ENCODE peak calls at places on chromosome 15, in five cellular contexts. L, P, B, S and I are unnamed samples.

GRCh38 chr15:31824009-31824408 is 206.3 kb upstream of the CHRNA7 start:
- DNase-seq in L (no peak), P (no peak), B (no peak), S (no peak), I (no peak)

GRCh38 chr15:74497584-74497983 is 36.6 kb upstream of the UBL7 start:
- DNase-seq in L (no peak), P (no peak), B (no peak), S (no peak), I (no peak)

GRCh38 chr15:100913961-100914360 is 5.2 kb upstream of the LRRK1 start:
- DNase-seq in L (no peak), P (no peak), B (no peak), S (no peak), I (no peak)

GRCh38 chr15:35713733-35714132 is 167.8 kb upstream of the DPH6 start:
- DNase-seq in L (no peak), P (no peak), B (no peak), S (no peak), I (no peak)

GRCh38 chr15:89043031-89044002 is 44.9 kb upstream of the ABHD2 start:
- DNase-seq in L (no peak), P (no peak), B (no peak), S (no peak), I (no peak)

GRCh38 chr15:40029979-40030893 is 8.7 kb downstream of the SRP14 start:
- DNase-seq in L (no peak), P (no peak), B (no peak), S (no peak), I (no peak)

GRCh38 chr15:40782609-40783227 is 12.9 kb downstream of the C15orf62 start:
- DNase-seq in L (peak), P (no peak), B (peak), S (peak), I (peak)

GRCh38 chr15:64149424-64150235 is 1.9 kb upstream of the SNX22 start:
- DNase-seq in L (no peak), P (no peak), B (no peak), S (no peak), I (no peak)

GRCh38 chr15:31344824-31345605 is 18.4 kb downstream of the KLF13 start:
- DNase-seq in L (no peak), P (no peak), B (no peak), S (no peak), I (peak)